ENCODE peak calls at places on chromosome X, in seven cellular contexts. J is GM12891; E is stimulated activated CD8-positive, alpha-beta memory T cell treated with anti-CD3 and anti-CD28 coated beads, Interleukin-4, amount 100 ng/mL, for 1 hour; V is GDM1; Q is GM12864; W is T-cell; D is hippocampal formation. S is an unnamed sample.

GRCh38 chrX:47644557-47645091 is 5.7 kb downstream of the ELK1 start:
- DNase-seq in J (no peak), E (no peak), V (peak), Q (no peak), W (no peak), D (no peak), S (no peak)

GRCh38 chrX:118495958-118496762 is 545 bp downstream of the DOCK11 start:
- DNase-seq in J (no peak), E (peak), V (no peak), Q (peak), W (peak), D (no peak), S (peak)

GRCh38 chrX:104189862-104190261 is 23.6 kb downstream of the FAM199X start:
- DNase-seq in J (no peak), E (no peak), V (no peak), Q (no peak), W (no peak), D (no peak), S (no peak)

GRCh38 chrX:1582686-1583437 is 8.5 kb upstream of the AKAP17A start:
- DNase-seq in J (no peak), E (no peak), V (no peak), Q (peak), W (no peak), D (no peak), S (peak)

GRCh38 chrX:123230798-123231197 is 46.7 kb downstream of the GRIA3 start:
- DNase-seq in J (no peak), E (no peak), V (no peak), Q (no peak), W (no peak), D (no peak), S (no peak)

GRCh38 chrX:105260291-105261043 is 40.0 kb upstream of the TEX13A start:
- DNase-seq in J (no peak), E (no peak), V (no peak), Q (no peak), W (no peak), D (no peak), S (no peak)

GRCh38 chrX:150587585-150588503 is 19.4 kb downstream of the MTM1 start:
- DNase-seq in J (no peak), E (peak), V (no peak), Q (no peak), W (peak), D (no peak), S (peak)

GRCh38 chrX:54045563-54046228 is 1.4 kb upstream of the PHF8 start:
- DNase-seq in J (no peak), E (no peak), V (no peak), Q (no peak), W (no peak), D (no peak), S (no peak)

GRCh38 chrX:37873220-37873619 is 25.8 kb upstream of the DYNLT3 start:
- DNase-seq in J (no peak), E (no peak), V (no peak), Q (no peak), W (no peak), D (no peak), S (no peak)

GRCh38 chrX:15497865-15498264 is 2.7 kb upstream of the BMX start:
- DNase-seq in J (peak), E (no peak), V (peak), Q (no peak), W (peak), D (peak), S (peak)

GRCh38 chrX:9089652-9090051 is 55.7 kb upstream of the FAM9B start:
- DNase-seq in J (no peak), E (no peak), V (no peak), Q (no peak), W (no peak), D (no peak), S (no peak)

GRCh38 chrX:56783450-56783831 is 54.4 kb downstream of the NBDY start:
- DNase-seq in J (no peak), E (no peak), V (peak), Q (no peak), W (no peak), D (peak), S (no peak)

GRCh38 chrX:13254870-13255269 is 65.0 kb downstream of the ATXN3L start:
- DNase-seq in J (no peak), E (no peak), V (no peak), Q (no peak), W (no peak), D (no peak), S (no peak)

GRCh38 chrX:21943460-21944135 is 3.1 kb downstream of the SMS start:
- DNase-seq in J (no peak), E (no peak), V (no peak), Q (no peak), W (no peak), D (no peak), S (no peak)

GRCh38 chrX:74535633-74536141 is 78.7 kb downstream of the RLIM start:
- DNase-seq in J (no peak), E (no peak), V (no peak), Q (no peak), W (no peak), D (no peak), S (peak)

GRCh38 chrX:51407520-51408409 is 75.1 kb downstream of the NUDT10 start:
- DNase-seq in J (no peak), E (no peak), V (no peak), Q (no peak), W (no peak), D (no peak), S (no peak)

GRCh38 chrX:49840679-49841078 is 11.6 kb downstream of the PAGE4 start:
- DNase-seq in J (no peak), E (no peak), V (no peak), Q (peak), W (no peak), D (peak), S (peak)

GRCh38 chrX:1124531-1124930 is 87.9 kb downstream of the CRLF2 start:
- DNase-seq in J (no peak), E (no peak), V (no peak), Q (no peak), W (no peak), D (no peak), S (no peak)

GRCh38 chrX:77426811-77427210 is 20.4 kb upstream of the FGF16 start:
- DNase-seq in J (no peak), E (no peak), V (no peak), Q (no peak), W (no peak), D (no peak), S (no peak)

S was measured in activated naive CD4-positive, alpha-beta T cell treated with anti-CD3 and anti-CD28 coated beads for 36 hours.